ENCODE peak calls at places on chromosomes 6 and 20, in six cellular contexts. One of them, this sample, is unnamed.

GRCh38 chr6:151442359-151442758 is 9.6 kb downstream of the RMND1 start:
- DNase-seq in breast epithelium: no peak
- DNase-seq in A549: no peak
- DNase-seq in heart left ventricle: no peak
- DNase-seq in gastrocnemius medialis: no peak
- DNase-seq in ovary: no peak
- DNase-seq in this sample: no peak

GRCh38 chr6:113620372-113620771 is 236.8 kb upstream of the MARCKS start:
- DNase-seq in breast epithelium: no peak
- DNase-seq in A549: no peak
- DNase-seq in ovary: no peak
- DNase-seq in heart left ventricle: no peak
- DNase-seq in gastrocnemius medialis: no peak
- DNase-seq in this sample: no peak

GRCh38 chr6:78483546-78483945 is 383.8 kb upstream of the IRAK1BP1 start:
- DNase-seq in breast epithelium: no peak
- DNase-seq in A549: no peak
- DNase-seq in ovary: no peak
- DNase-seq in gastrocnemius medialis: no peak
- DNase-seq in heart left ventricle: no peak
- DNase-seq in this sample: no peak

GRCh38 chr6:105210932-105211531 is 31.2 kb upstream of the POPDC3 start:
- DNase-seq in ovary: no peak
- DNase-seq in A549: no peak
- DNase-seq in gastrocnemius medialis: no peak
- DNase-seq in heart left ventricle: no peak
- DNase-seq in breast epithelium: no peak
- DNase-seq in this sample: no peak

GRCh38 chr20:59123011-59123676 is 40.5 kb upstream of the ZNF831 start:
- DNase-seq in A549: no peak
- DNase-seq in gastrocnemius medialis: no peak
- DNase-seq in ovary: no peak
- DNase-seq in heart left ventricle: no peak
- DNase-seq in breast epithelium: no peak
- DNase-seq in this sample: no peak

GRCh38 chr6:28606424-28607391 is 81.0 kb downstream of the GPX5 start:
- DNase-seq in breast epithelium: no peak
- DNase-seq in A549: peak; percentile 83
- DNase-seq in ovary: peak; percentile 31
- DNase-seq in gastrocnemius medialis: no peak
- DNase-seq in heart left ventricle: no peak
- DNase-seq in this sample: no peak

GRCh38 chr6:21826031-21826430 is 232.5 kb downstream of the SOX4 start:
- DNase-seq in breast epithelium: no peak
- DNase-seq in A549: peak; percentile 21
- DNase-seq in ovary: no peak
- DNase-seq in heart left ventricle: no peak
- DNase-seq in gastrocnemius medialis: no peak
- DNase-seq in this sample: no peak

GRCh38 chr6:100099189-100100074 is 105.4 kb upstream of the MCHR2 start:
- DNase-seq in heart left ventricle: no peak
- DNase-seq in ovary: no peak
- DNase-seq in breast epithelium: no peak
- DNase-seq in gastrocnemius medialis: no peak
- DNase-seq in A549: no peak
- DNase-seq in this sample: no peak

GRCh38 chr20:32516985-32517873 is 67.9 kb downstream of the NOL4L start:
- DNase-seq in breast epithelium: peak; percentile 65
- DNase-seq in heart left ventricle: peak; percentile 64
- DNase-seq in ovary: no peak
- DNase-seq in A549: no peak
- DNase-seq in gastrocnemius medialis: no peak
- DNase-seq in this sample: no peak

GRCh38 chr6:156154896-156155295 is 622.3 kb upstream of the ARID1B start:
- DNase-seq in A549: no peak
- DNase-seq in gastrocnemius medialis: no peak
- DNase-seq in ovary: no peak
- DNase-seq in heart left ventricle: no peak
- DNase-seq in breast epithelium: no peak
- DNase-seq in this sample: no peak

GRCh38 chr6:74870403-74870802 is 335.4 kb downstream of the COL12A1 start:
- DNase-seq in A549: no peak
- DNase-seq in ovary: no peak
- DNase-seq in gastrocnemius medialis: no peak
- DNase-seq in heart left ventricle: no peak
- DNase-seq in breast epithelium: no peak
- DNase-seq in this sample: no peak

GRCh38 chr20:33472868-33473267 is 17.0 kb upstream of the CBFA2T2 start:
- DNase-seq in gastrocnemius medialis: no peak
- DNase-seq in heart left ventricle: no peak
- DNase-seq in ovary: no peak
- DNase-seq in breast epithelium: no peak
- DNase-seq in A549: no peak
- DNase-seq in this sample: no peak

GRCh38 chr6:84762941-84763396 is 1.4 kb downstream of the TBX18 start:
- DNase-seq in A549: no peak
- DNase-seq in gastrocnemius medialis: peak; percentile 11
- DNase-seq in ovary: no peak
- DNase-seq in heart left ventricle: no peak
- DNase-seq in breast epithelium: no peak
- DNase-seq in this sample: no peak

GRCh38 chr6:14126250-14126649 is 8.7 kb downstream of the CD83 start:
- DNase-seq in heart left ventricle: no peak
- DNase-seq in gastrocnemius medialis: no peak
- DNase-seq in A549: no peak
- DNase-seq in breast epithelium: no peak
- DNase-seq in ovary: no peak
- DNase-seq in this sample: no peak

GRCh38 chr20:13006825-13007224 is 1.9 kb upstream of the SPTLC3 start:
- DNase-seq in breast epithelium: no peak
- DNase-seq in ovary: no peak
- DNase-seq in heart left ventricle: no peak
- DNase-seq in A549: no peak
- DNase-seq in gastrocnemius medialis: no peak
- DNase-seq in this sample: no peak

GRCh38 chr6:26342106-26342999 is 22.6 kb upstream of the BTN3A2 start:
- DNase-seq in A549: no peak
- DNase-seq in ovary: no peak
- DNase-seq in gastrocnemius medialis: no peak
- DNase-seq in heart left ventricle: no peak
- DNase-seq in breast epithelium: no peak
- DNase-seq in this sample: no peak

GRCh38 chr6:45791600-45792168 is 224.0 kb downstream of the CLIC5 start:
- DNase-seq in breast epithelium: no peak
- DNase-seq in A549: no peak
- DNase-seq in gastrocnemius medialis: no peak
- DNase-seq in ovary: no peak
- DNase-seq in heart left ventricle: no peak
- DNase-seq in this sample: no peak

DNA sequence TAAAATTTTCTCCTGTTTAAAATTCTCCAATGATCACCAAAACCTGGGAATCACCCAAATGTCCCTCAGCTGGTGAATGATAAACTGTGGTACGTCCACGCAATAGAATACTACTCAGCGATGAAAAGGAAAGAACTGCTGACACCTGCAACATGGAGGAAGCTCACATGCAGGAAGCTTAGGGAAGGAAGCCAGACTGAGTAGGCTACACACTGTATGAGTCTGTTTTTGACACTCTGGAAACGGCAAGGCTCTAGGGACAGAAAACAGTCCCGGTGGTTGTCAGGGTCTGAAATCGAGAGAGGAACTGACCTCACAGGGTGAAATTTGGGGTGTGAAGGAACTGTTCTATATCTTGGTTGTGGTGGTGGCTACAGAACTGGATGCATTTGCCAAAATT is 25.2 kb upstream of the TLDC2 start:
- DNase-seq in ovary: no peak
- DNase-seq in heart left ventricle: no peak
- DNase-seq in gastrocnemius medialis: no peak
- DNase-seq in A549: no peak
- DNase-seq in breast epithelium: no peak
- DNase-seq in this sample: no peak
- H3K4me1 ChIP-seq in ovary: peaks cover 15% of the 10 kb centered on the region
- H3K4me1 ChIP-seq in heart left ventricle: peaks cover 74% of the 10 kb centered on the region
- H3K4me1 ChIP-seq in gastrocnemius medialis: peaks cover 40% of the 10 kb centered on the region
- H3K4me1 ChIP-seq in A549: peaks cover 43% of the 10 kb centered on the region
- H3K4me1 ChIP-seq in breast epithelium: peaks cover 10% of the 10 kb centered on the region
- H3K4me1 ChIP-seq in this sample: peaks cover 79% of the 10 kb centered on the region

GRCh38 chr6:101116337-101116736 is 235.2 kb upstream of the ASCC3 start:
- DNase-seq in A549: no peak
- DNase-seq in ovary: no peak
- DNase-seq in gastrocnemius medialis: no peak
- DNase-seq in breast epithelium: no peak
- DNase-seq in heart left ventricle: no peak
- DNase-seq in this sample: no peak

GRCh38 chr6:101113468-101114260 is 232.5 kb upstream of the ASCC3 start:
- DNase-seq in heart left ventricle: no peak
- DNase-seq in ovary: no peak
- DNase-seq in A549: no peak
- DNase-seq in gastrocnemius medialis: no peak
- DNase-seq in breast epithelium: no peak
- DNase-seq in this sample: no peak

GRCh38 chr6:101120747-101121146 is 239.6 kb upstream of the ASCC3 start:
- DNase-seq in A549: no peak
- DNase-seq in breast epithelium: no peak
- DNase-seq in heart left ventricle: no peak
- DNase-seq in gastrocnemius medialis: no peak
- DNase-seq in ovary: no peak
- DNase-seq in this sample: no peak

GRCh38 chr6:101114703-101115102 is 233.6 kb upstream of the ASCC3 start:
- DNase-seq in A549: no peak
- DNase-seq in gastrocnemius medialis: no peak
- DNase-seq in heart left ventricle: no peak
- DNase-seq in ovary: no peak
- DNase-seq in breast epithelium: no peak
- DNase-seq in this sample: no peak

DNA sequence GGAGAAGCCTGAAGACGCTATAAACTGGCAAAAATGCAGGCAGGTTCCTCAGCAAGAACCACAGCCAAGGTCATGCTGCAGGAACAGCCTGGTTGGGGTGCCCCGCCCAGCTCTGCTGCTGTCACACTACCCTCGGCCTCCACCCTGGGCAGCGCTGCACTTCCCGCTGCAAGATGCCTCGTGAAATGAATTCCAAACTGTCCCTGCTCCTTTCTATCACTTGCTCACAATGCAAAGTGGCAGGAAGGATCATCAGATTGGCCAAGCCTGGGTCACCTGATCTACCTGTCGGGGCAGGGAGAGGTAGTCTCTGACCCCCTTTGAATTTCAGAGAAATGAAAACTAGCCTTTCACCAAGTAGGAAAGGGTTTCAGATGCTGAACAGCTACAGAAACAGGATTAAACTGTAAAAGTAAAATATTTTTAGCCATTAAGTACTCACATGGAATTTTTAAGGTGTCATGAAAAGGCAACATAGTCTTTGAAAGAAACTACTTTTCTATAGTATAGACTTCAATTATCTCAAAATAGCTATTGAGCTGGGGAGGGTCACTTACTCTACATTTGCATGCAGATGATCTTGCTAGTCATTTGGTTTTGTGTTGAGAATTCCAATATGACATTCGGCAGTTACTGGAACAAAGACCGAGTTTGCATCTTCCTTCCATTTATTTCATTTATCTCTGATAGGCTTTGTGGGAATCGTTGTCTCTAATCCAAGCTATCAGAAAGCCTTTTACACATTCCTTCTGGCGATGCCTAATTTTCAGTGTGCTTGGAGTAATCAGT is 236.5 kb upstream of the ASCC3 start:
- DNase-seq in gastrocnemius medialis: no peak
- DNase-seq in heart left ventricle: no peak
- DNase-seq in A549: no peak
- DNase-seq in ovary: no peak
- DNase-seq in breast epithelium: no peak
- DNase-seq in this sample: no peak
- H3K27ac ChIP-seq in gastrocnemius medialis: no peak overlapping the region
- H3K27ac ChIP-seq in heart left ventricle: no peak overlapping the region
- H3K27ac ChIP-seq in A549: no peak overlapping the region
- H3K27ac ChIP-seq in ovary: no peak overlapping the region
- H3K27ac ChIP-seq in breast epithelium: no peak overlapping the region
- H3K27ac ChIP-seq in this sample: no peak overlapping the region

DNA sequence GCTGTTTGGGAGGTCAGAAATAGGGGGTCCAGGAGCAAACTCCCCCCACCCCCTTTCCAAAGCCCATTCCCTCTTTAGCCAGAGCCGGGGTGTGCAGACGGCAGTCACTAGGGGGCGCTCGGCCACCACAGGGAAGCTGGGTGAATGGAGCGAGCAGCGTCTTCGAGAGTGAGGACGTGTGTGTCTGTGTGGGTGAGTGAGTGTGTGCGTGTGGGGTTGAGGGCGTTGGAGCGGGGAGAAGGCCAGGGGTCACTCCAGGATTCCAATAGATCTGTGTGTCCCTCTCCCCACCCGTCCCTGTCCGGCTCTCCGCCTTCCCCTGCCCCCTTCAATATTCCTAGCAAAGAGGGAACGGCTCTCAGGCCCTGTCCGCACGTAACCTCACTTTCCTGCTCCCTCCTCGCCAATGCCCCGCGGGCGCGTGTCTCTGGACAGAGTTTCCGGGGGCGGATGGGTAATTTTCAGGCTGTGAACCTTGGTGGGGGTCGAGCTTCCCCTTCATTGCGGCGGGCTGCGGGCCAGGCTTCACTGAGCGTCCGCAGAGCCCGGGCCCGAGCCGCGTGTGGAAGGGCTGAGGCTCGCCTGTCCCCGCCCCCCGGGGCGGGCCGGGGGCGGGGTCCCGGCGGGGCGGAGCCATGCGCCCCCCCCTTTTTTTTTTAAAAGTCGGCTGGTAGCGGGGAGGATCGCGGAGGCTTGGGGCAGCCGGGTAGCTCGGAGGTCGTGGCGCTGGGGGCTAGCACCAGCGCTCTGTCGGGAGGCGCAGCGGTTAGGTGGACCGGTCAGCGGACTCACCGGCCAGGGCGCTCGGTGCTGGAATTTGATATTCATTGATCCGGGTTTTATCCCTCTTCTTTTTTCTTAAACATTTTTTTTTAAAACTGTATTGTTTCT is at the start of gene VEGFA:
- DNase-seq in ovary: peak; percentile 91
- DNase-seq in A549: peak; percentile 84
- DNase-seq in breast epithelium: peak; percentile 85
- DNase-seq in gastrocnemius medialis: peak; percentile 89
- DNase-seq in heart left ventricle: peak; percentile 91
- DNase-seq in this sample: peak; percentile 58
- TF ChIP-seq POLR2A in ovary: peak; percentile 61
- TF ChIP-seq POLR2A in A549: peak; percentile 92
- TF ChIP-seq POLR2A in breast epithelium: no peak
- TF ChIP-seq POLR2A in gastrocnemius medialis: peak; percentile 98
- TF ChIP-seq POLR2A in heart left ventricle: peak; percentile 94
- TF ChIP-seq POLR2A in this sample: peak; percentile 77

DNA sequence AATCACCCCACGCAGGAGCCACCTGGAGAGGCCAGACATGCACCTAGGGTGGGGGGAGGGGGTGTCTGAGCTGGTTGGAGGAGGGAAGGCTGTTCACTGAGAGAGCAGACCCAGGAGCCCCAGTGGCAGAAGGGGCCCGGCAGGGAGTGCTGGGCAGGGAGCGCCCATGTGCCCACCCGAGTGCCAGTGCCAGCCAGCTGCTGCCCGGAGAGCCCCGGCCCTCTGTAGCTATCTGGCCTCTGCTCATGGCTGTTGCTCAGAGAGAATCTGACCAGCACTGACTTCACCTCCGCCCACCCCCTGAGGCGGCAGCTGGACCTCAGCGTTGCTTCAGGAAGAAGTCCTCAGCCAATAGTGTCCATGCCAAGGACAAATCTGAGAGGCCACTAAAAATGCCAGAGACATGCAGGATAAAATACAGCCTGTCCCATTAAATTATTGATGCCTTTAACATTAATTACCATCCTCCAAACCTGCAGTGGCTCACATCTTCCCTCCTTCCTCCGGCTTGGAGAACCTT is 22.8 kb downstream of the SLC17A9 start:
- DNase-seq in breast epithelium: no peak
- DNase-seq in ovary: no peak
- DNase-seq in gastrocnemius medialis: no peak
- DNase-seq in A549: no peak
- DNase-seq in heart left ventricle: no peak
- DNase-seq in this sample: no peak
- H3K4me1 ChIP-seq in breast epithelium: peaks cover 4% of the 10 kb centered on the region
- H3K4me1 ChIP-seq in ovary: peaks cover 5% of the 10 kb centered on the region
- H3K4me1 ChIP-seq in gastrocnemius medialis: no peaks in the 10 kb centered on the region
- H3K4me1 ChIP-seq in A549: peaks cover 3% of the 10 kb centered on the region
- H3K4me1 ChIP-seq in heart left ventricle: peaks cover 6% of the 10 kb centered on the region
- H3K4me1 ChIP-seq in this sample: peaks cover 6% of the 10 kb centered on the region